ENCODE peak calls at places on chromosome 2, in six cellular contexts. One of them, this sample, is unnamed.

GRCh38 chr2:237198144-237198900 is 112.6 kb downstream of the COPS8 start:
- DNase-seq in pancreas: no peak
- DNase-seq in iPS DF 6.9: no peak
- DNase-seq in kidney: no peak
- DNase-seq in uterus: no peak
- DNase-seq in IMR-90: peak; percentile 92
- DNase-seq in this sample: no peak

GRCh38 chr2:82282111-82282882 is 1977.7 kb upstream of the LRRTM1 start:
- DNase-seq in pancreas: no peak
- DNase-seq in iPS DF 6.9: peak; percentile 31
- DNase-seq in kidney: peak; percentile 52
- DNase-seq in uterus: no peak
- DNase-seq in IMR-90: no peak
- DNase-seq in this sample: peak; percentile 33

GRCh38 chr2:217953011-217953481 is 49.7 kb downstream of the TNS1 start:
- DNase-seq in pancreas: peak; percentile 14
- DNase-seq in iPS DF 6.9: no peak
- DNase-seq in kidney: peak; percentile 92
- DNase-seq in uterus: no peak
- DNase-seq in IMR-90: no peak
- DNase-seq in this sample: no peak

GRCh38 chr2:71223767-71224333 is 3.1 kb downstream of the PAIP2B start:
- DNase-seq in pancreas: peak; percentile 34
- DNase-seq in iPS DF 6.9: no peak
- DNase-seq in kidney: no peak
- DNase-seq in uterus: peak; percentile 19
- DNase-seq in IMR-90: peak; percentile 16
- DNase-seq in this sample: no peak

GRCh38 chr2:145325485-145325884 is 805.6 kb upstream of the ZEB2 start:
- DNase-seq in pancreas: no peak
- DNase-seq in iPS DF 6.9: no peak
- DNase-seq in kidney: no peak
- DNase-seq in uterus: no peak
- DNase-seq in IMR-90: no peak
- DNase-seq in this sample: no peak

GRCh38 chr2:205925373-205926337 is 160.3 kb downstream of the INO80D start:
- DNase-seq in pancreas: peak; percentile 52
- DNase-seq in iPS DF 6.9: peak; percentile 61
- DNase-seq in kidney: peak; percentile 91
- DNase-seq in uterus: peak; percentile 88
- DNase-seq in IMR-90: peak; percentile 51
- DNase-seq in this sample: peak; percentile 96

GRCh38 chr2:190947711-190948251 is 66.2 kb downstream of the STAT1 start:
- DNase-seq in pancreas: no peak
- DNase-seq in iPS DF 6.9: no peak
- DNase-seq in kidney: no peak
- DNase-seq in uterus: no peak
- DNase-seq in IMR-90: peak; percentile 81
- DNase-seq in this sample: no peak

GRCh38 chr2:28702415-28702859 is 49.2 kb upstream of the PPP1CB start:
- DNase-seq in pancreas: peak; percentile 41
- DNase-seq in iPS DF 6.9: no peak
- DNase-seq in kidney: no peak
- DNase-seq in uterus: no peak
- DNase-seq in IMR-90: no peak
- DNase-seq in this sample: no peak

GRCh38 chr2:219605607-219605954 is 7.9 kb downstream of the STK11IP start:
- DNase-seq in pancreas: no peak
- DNase-seq in iPS DF 6.9: no peak
- DNase-seq in kidney: no peak
- DNase-seq in uterus: no peak
- DNase-seq in IMR-90: no peak
- DNase-seq in this sample: no peak

GRCh38 chr2:36485521-36485920 is 112.4 kb downstream of the FEZ2 start:
- DNase-seq in pancreas: no peak
- DNase-seq in iPS DF 6.9: no peak
- DNase-seq in kidney: no peak
- DNase-seq in uterus: no peak
- DNase-seq in IMR-90: peak; percentile 94
- DNase-seq in this sample: no peak

GRCh38 chr2:235225261-235225660 is 268.6 kb upstream of the AGAP1 start:
- DNase-seq in pancreas: no peak
- DNase-seq in iPS DF 6.9: no peak
- DNase-seq in kidney: no peak
- DNase-seq in uterus: no peak
- DNase-seq in IMR-90: no peak
- DNase-seq in this sample: no peak

GRCh38 chr2:182456784-182457183 is 29.9 kb upstream of the PDE1A start:
- DNase-seq in pancreas: no peak
- DNase-seq in iPS DF 6.9: no peak
- DNase-seq in kidney: no peak
- DNase-seq in uterus: no peak
- DNase-seq in IMR-90: peak; percentile 57
- DNase-seq in this sample: no peak

GRCh38 chr2:62410926-62411456 is 95.0 kb downstream of the TMEM17 start:
- DNase-seq in pancreas: no peak
- DNase-seq in iPS DF 6.9: no peak
- DNase-seq in kidney: no peak
- DNase-seq in uterus: peak; percentile 20
- DNase-seq in IMR-90: no peak
- DNase-seq in this sample: no peak

GRCh38 chr2:98772531-98772930 is 41.6 kb upstream of the MGAT4A start:
- DNase-seq in pancreas: no peak
- DNase-seq in iPS DF 6.9: no peak
- DNase-seq in kidney: no peak
- DNase-seq in uterus: no peak
- DNase-seq in IMR-90: no peak
- DNase-seq in this sample: no peak

GRCh38 chr2:26355038-26355995 is 8.7 kb upstream of the ADGRF3 start:
- DNase-seq in pancreas: no peak
- DNase-seq in iPS DF 6.9: no peak
- DNase-seq in kidney: no peak
- DNase-seq in uterus: no peak
- DNase-seq in IMR-90: peak; percentile 97
- DNase-seq in this sample: no peak

GRCh38 chr2:65430515-65431416 is 1.6 kb downstream of the SPRED2 start:
- DNase-seq in pancreas: peak; percentile 56
- DNase-seq in iPS DF 6.9: no peak
- DNase-seq in kidney: peak; percentile 87
- DNase-seq in uterus: peak; percentile 50
- DNase-seq in IMR-90: peak; percentile 41
- DNase-seq in this sample: peak; percentile 67

GRCh38 chr2:127664065-127664894 is 11.1 kb downstream of the LIMS2 start:
- DNase-seq in pancreas: peak; percentile 1
- DNase-seq in iPS DF 6.9: no peak
- DNase-seq in kidney: peak; percentile 70
- DNase-seq in uterus: peak; percentile 30
- DNase-seq in IMR-90: no peak
- DNase-seq in this sample: peak; percentile 33

GRCh38 chr2:128547667-128548066 is 229.0 kb upstream of the HS6ST1 start:
- DNase-seq in pancreas: no peak
- DNase-seq in iPS DF 6.9: no peak
- DNase-seq in kidney: peak; percentile 10
- DNase-seq in uterus: no peak
- DNase-seq in IMR-90: no peak
- DNase-seq in this sample: no peak

GRCh38 chr2:231199219-231199618 is 788 bp downstream of the ARMC9 start:
- DNase-seq in pancreas: no peak
- DNase-seq in iPS DF 6.9: no peak
- DNase-seq in kidney: no peak
- DNase-seq in uterus: no peak
- DNase-seq in IMR-90: peak; percentile 52
- DNase-seq in this sample: no peak

GRCh38 chr2:221958224-221958623 is 340.6 kb downstream of the PAX3 start:
- DNase-seq in pancreas: no peak
- DNase-seq in iPS DF 6.9: no peak
- DNase-seq in kidney: no peak
- DNase-seq in uterus: no peak
- DNase-seq in IMR-90: no peak
- DNase-seq in this sample: no peak

GRCh38 chr2:129587426-129588064 is 391.9 kb upstream of the RAB6C start:
- DNase-seq in pancreas: no peak
- DNase-seq in iPS DF 6.9: peak; percentile 41
- DNase-seq in kidney: no peak
- DNase-seq in uterus: no peak
- DNase-seq in IMR-90: no peak
- DNase-seq in this sample: no peak

GRCh38 chr2:111653103-111653624 is 230.8 kb downstream of the ANAPC1 start:
- DNase-seq in pancreas: no peak
- DNase-seq in iPS DF 6.9: no peak
- DNase-seq in kidney: no peak
- DNase-seq in uterus: no peak
- DNase-seq in IMR-90: no peak
- DNase-seq in this sample: no peak

GRCh38 chr2:45833968-45834344 is 182.5 kb downstream of the PRKCE start:
- DNase-seq in pancreas: no peak
- DNase-seq in iPS DF 6.9: no peak
- DNase-seq in kidney: no peak
- DNase-seq in uterus: no peak
- DNase-seq in IMR-90: no peak
- DNase-seq in this sample: no peak

GRCh38 chr2:207330912-207331311 is 165.2 kb upstream of the KLF7 start:
- DNase-seq in pancreas: no peak
- DNase-seq in iPS DF 6.9: no peak
- DNase-seq in kidney: peak; percentile 58
- DNase-seq in uterus: peak; percentile 24
- DNase-seq in IMR-90: peak; percentile 97
- DNase-seq in this sample: peak; percentile 60

GRCh38 chr2:235836416-235837042 is 331.7 kb downstream of the GBX2 start:
- DNase-seq in pancreas: no peak
- DNase-seq in iPS DF 6.9: no peak
- DNase-seq in kidney: no peak
- DNase-seq in uterus: no peak
- DNase-seq in IMR-90: peak; percentile 9
- DNase-seq in this sample: no peak

GRCh38 chr2:173521450-173522192 is 166.9 kb downstream of the CDCA7 start:
- DNase-seq in pancreas: no peak
- DNase-seq in iPS DF 6.9: no peak
- DNase-seq in kidney: no peak
- DNase-seq in uterus: no peak
- DNase-seq in IMR-90: no peak
- DNase-seq in this sample: no peak

GRCh38 chr2:30627162-30627561 is 180.1 kb downstream of the CAPN13 start:
- DNase-seq in pancreas: no peak
- DNase-seq in iPS DF 6.9: no peak
- DNase-seq in kidney: no peak
- DNase-seq in uterus: no peak
- DNase-seq in IMR-90: no peak
- DNase-seq in this sample: no peak

GRCh38 chr2:182077451-182078142 is 91.9 kb downstream of the PPP1R1C start:
- DNase-seq in pancreas: peak; percentile 21
- DNase-seq in iPS DF 6.9: peak; percentile 37
- DNase-seq in kidney: no peak
- DNase-seq in uterus: peak; percentile 15
- DNase-seq in IMR-90: peak; percentile 95
- DNase-seq in this sample: no peak

GRCh38 chr2:69572640-69573039 is 70.9 kb downstream of the AAK1 start:
- DNase-seq in pancreas: no peak
- DNase-seq in iPS DF 6.9: no peak
- DNase-seq in kidney: no peak
- DNase-seq in uterus: no peak
- DNase-seq in IMR-90: peak; percentile 73
- DNase-seq in this sample: peak; percentile 59
- H3K4me1 ChIP-seq in pancreas: peaks cover 23% of the 10 kb centered on the region
- H3K4me1 ChIP-seq in iPS DF 6.9: peaks cover 2% of the 10 kb centered on the region
- H3K4me1 ChIP-seq in kidney: peaks cover 38% of the 10 kb centered on the region
- H3K4me1 ChIP-seq in uterus: no peaks in the 10 kb centered on the region
- H3K4me1 ChIP-seq in IMR-90: peaks cover 22% of the 10 kb centered on the region
- H3K4me1 ChIP-seq in this sample: peaks cover 57% of the 10 kb centered on the region

GRCh38 chr2:9555338-9556120 is at the start of gene ADAM17:
- DNase-seq in pancreas: peak; percentile 95
- DNase-seq in iPS DF 6.9: peak; percentile 76
- DNase-seq in kidney: peak; percentile 99
- DNase-seq in uterus: peak; percentile 96
- DNase-seq in IMR-90: peak; percentile 95
- DNase-seq in this sample: peak; percentile 97

GRCh38 chr2:9552491-9553178 is 3.0 kb downstream of the ADAM17 start:
- DNase-seq in pancreas: no peak
- DNase-seq in iPS DF 6.9: no peak
- DNase-seq in kidney: no peak
- DNase-seq in uterus: no peak
- DNase-seq in IMR-90: peak; percentile 91
- DNase-seq in this sample: no peak

GRCh38 chr2:9558948-9559381 is 3.3 kb upstream of the ADAM17 start:
- DNase-seq in pancreas: no peak
- DNase-seq in iPS DF 6.9: no peak
- DNase-seq in kidney: no peak
- DNase-seq in uterus: peak; percentile 27
- DNase-seq in IMR-90: peak; percentile 97
- DNase-seq in this sample: no peak

GRCh38 chr2:9556121-9556869 is 665 bp upstream of the ADAM17 start:
- DNase-seq in pancreas: no peak
- DNase-seq in iPS DF 6.9: no peak
- DNase-seq in kidney: no peak
- DNase-seq in uterus: no peak
- DNase-seq in IMR-90: peak; percentile 22
- DNase-seq in this sample: no peak

GRCh38 chr2:9554841-9555337 is 741 bp downstream of the ADAM17 start:
- DNase-seq in pancreas: no peak
- DNase-seq in iPS DF 6.9: no peak
- DNase-seq in kidney: no peak
- DNase-seq in uterus: peak; percentile 38
- DNase-seq in IMR-90: peak; percentile 88
- DNase-seq in this sample: peak; percentile 58
- H3K4me1 ChIP-seq in pancreas: peaks cover 28% of the 10 kb centered on the region
- H3K4me1 ChIP-seq in iPS DF 6.9: no peaks in the 10 kb centered on the region
- H3K4me1 ChIP-seq in kidney: peaks cover 7% of the 10 kb centered on the region
- H3K4me1 ChIP-seq in uterus: peaks cover 4% of the 10 kb centered on the region
- H3K4me1 ChIP-seq in IMR-90: peaks cover 4% of the 10 kb centered on the region
- H3K4me1 ChIP-seq in this sample: peaks cover 39% of the 10 kb centered on the region

DNA sequence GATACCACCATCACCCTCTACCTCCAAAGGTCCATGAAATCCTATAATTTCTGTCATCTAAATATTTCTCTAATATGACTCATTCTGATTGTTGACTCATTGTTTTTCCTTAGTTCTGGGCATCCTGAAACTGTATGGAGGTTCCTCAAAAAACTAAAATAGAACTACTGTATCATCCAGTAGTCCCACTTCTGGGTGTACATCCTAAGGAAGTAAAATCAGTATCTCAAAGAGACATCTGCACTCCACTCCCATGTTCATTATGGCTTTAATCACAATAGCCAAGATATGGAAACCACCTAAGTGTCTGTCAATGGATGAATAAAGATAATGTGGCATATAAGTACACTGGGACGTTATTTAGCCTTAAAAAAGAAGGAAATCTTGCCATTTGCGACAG is 125.8 kb upstream of the MYO3B start:
- DNase-seq in pancreas: no peak
- DNase-seq in iPS DF 6.9: no peak
- DNase-seq in kidney: no peak
- DNase-seq in uterus: no peak
- DNase-seq in IMR-90: peak; percentile 57
- DNase-seq in this sample: no peak
- H3K4me1 ChIP-seq in pancreas: no peaks in the 10 kb centered on the region
- H3K4me1 ChIP-seq in iPS DF 6.9: no peaks in the 10 kb centered on the region
- H3K4me1 ChIP-seq in kidney: no peaks in the 10 kb centered on the region
- H3K4me1 ChIP-seq in uterus: no peaks in the 10 kb centered on the region
- H3K4me1 ChIP-seq in IMR-90: no peaks in the 10 kb centered on the region
- H3K4me1 ChIP-seq in this sample: no peaks in the 10 kb centered on the region

GRCh38 chr2:85997016-85997970 is 108.4 kb downstream of the POLR1A start:
- DNase-seq in pancreas: no peak
- DNase-seq in iPS DF 6.9: no peak
- DNase-seq in kidney: no peak
- DNase-seq in uterus: peak; percentile 80
- DNase-seq in IMR-90: peak; percentile 16
- DNase-seq in this sample: no peak
- H3K4me1 ChIP-seq in pancreas: peaks cover 23% of the 10 kb centered on the region
- H3K4me1 ChIP-seq in iPS DF 6.9: peaks cover 4% of the 10 kb centered on the region
- H3K4me1 ChIP-seq in kidney: peaks cover 18% of the 10 kb centered on the region
- H3K4me1 ChIP-seq in uterus: peaks cover 24% of the 10 kb centered on the region
- H3K4me1 ChIP-seq in IMR-90: peaks cover 32% of the 10 kb centered on the region
- H3K4me1 ChIP-seq in this sample: peaks cover 46% of the 10 kb centered on the region

GRCh38 chr2:33458248-33458819 is 18.1 kb upstream of the RASGRP3 start:
- DNase-seq in pancreas: no peak
- DNase-seq in iPS DF 6.9: no peak
- DNase-seq in kidney: no peak
- DNase-seq in uterus: no peak
- DNase-seq in IMR-90: no peak
- DNase-seq in this sample: no peak
- H3K4me1 ChIP-seq in pancreas: peaks cover 11% of the 10 kb centered on the region
- H3K4me1 ChIP-seq in iPS DF 6.9: no peaks in the 10 kb centered on the region
- H3K4me1 ChIP-seq in kidney: no peaks in the 10 kb centered on the region
- H3K4me1 ChIP-seq in uterus: no peaks in the 10 kb centered on the region
- H3K4me1 ChIP-seq in IMR-90: peaks cover 2% of the 10 kb centered on the region
- H3K4me1 ChIP-seq in this sample: peaks cover 5% of the 10 kb centered on the region